ENCODE peak calls at places on chromosomes 7 and 10, in nine cellular contexts. R, S, C, O, P, Y, A, B and D are unnamed samples.

GRCh38 chr7:136009488-136010079 is 32.4 kb upstream of the MTPN start:
- DNase-seq in P (peak), Y (no peak), O (no peak), C (no peak), A (no peak), B (no peak), R (peak), S (peak), D (no peak)

GRCh38 chr7:13991791-13992620 is 2.5 kb upstream of the ETV1 start:
- DNase-seq in A (no peak), R (no peak), Y (no peak), P (no peak), C (no peak), S (no peak), O (no peak), B (no peak), D (no peak)

GRCh38 chr7:74020396-74020795 is 7.6 kb upstream of the ELN start:
- DNase-seq in O (no peak), B (no peak), S (no peak), Y (no peak), P (no peak), R (no peak), A (no peak), C (no peak), D (no peak)

GRCh38 chr10:126245501-126245900 is 142.8 kb downstream of the ADAM12 start:
- DNase-seq in Y (peak), A (no peak), O (no peak), S (no peak), B (no peak), C (no peak), R (no peak), P (no peak), D (no peak)

GRCh38 chr7:12257582-12257981 is 46.5 kb downstream of the TMEM106B start:
- DNase-seq in B (no peak), O (no peak), S (peak), P (no peak), Y (no peak), R (no peak), C (no peak), A (no peak), D (no peak)

GRCh38 chr10:65571011-65571570 is 1354.7 kb upstream of the LRRTM3 start:
- DNase-seq in A (no peak), R (no peak), S (no peak), Y (no peak), C (no peak), P (no peak), O (no peak), B (no peak), D (no peak)

GRCh38 chr10:6461961-6462360 is 118.1 kb downstream of the PRKCQ start:
- DNase-seq in B (no peak), P (no peak), O (no peak), S (no peak), Y (no peak), C (no peak), A (no peak), R (no peak), D (no peak)

GRCh38 chr7:157945401-157945800 is 608.6 kb downstream of the DNAJB6 start:
- DNase-seq in Y (no peak), B (no peak), C (no peak), A (no peak), R (no peak), P (no peak), O (no peak), S (no peak), D (no peak)

GRCh38 chr7:99027841-99028240 is 116.1 kb downstream of the SMURF1 start:
- DNase-seq in S (no peak), P (no peak), O (no peak), Y (peak), C (no peak), R (peak), A (no peak), B (peak), D (no peak)

GRCh38 chr7:8295638-8296361 is 33.8 kb upstream of the ICA1 start:
- DNase-seq in C (no peak), P (peak), Y (no peak), O (no peak), B (no peak), R (peak), A (peak), S (peak), D (peak)

GRCh38 chr7:49894543-49894942 is 121.1 kb downstream of the VWC2 start:
- DNase-seq in A (no peak), Y (no peak), R (no peak), O (no peak), C (no peak), S (no peak), B (no peak), P (no peak), D (no peak)

GRCh38 chr7:117086788-117087187 is 133.5 kb downstream of the ST7 start:
- DNase-seq in A (no peak), O (no peak), P (no peak), B (no peak), R (no peak), S (no peak), C (no peak), Y (no peak), D (no peak)

GRCh38 chr10:13759167-13759566 is 172.4 kb downstream of the PRPF18 start:
- DNase-seq in Y (no peak), C (no peak), S (peak), P (no peak), B (no peak), A (peak), O (no peak), R (no peak), D (no peak)

GRCh38 chr7:45872116-45873034 is 507 bp downstream of the CCDC201 start:
- DNase-seq in R (peak), O (no peak), S (no peak), Y (no peak), P (no peak), C (peak), A (no peak), B (no peak), D (no peak)

GRCh38 chr7:24227068-24227467 is 56.9 kb upstream of the NPY start:
- DNase-seq in A (no peak), C (no peak), S (no peak), R (peak), O (no peak), P (no peak), Y (no peak), B (no peak), D (peak)

GRCh38 chr10:96306516-96306915 is 2.3 kb downstream of the DNTT start:
- DNase-seq in Y (no peak), R (no peak), B (peak), A (no peak), C (no peak), O (no peak), P (peak), S (no peak), D (peak)

GRCh38 chr10:130169136-130169888 is 33.1 kb downstream of the GLRX3 start:
- DNase-seq in P (no peak), C (no peak), R (no peak), S (peak), O (no peak), A (no peak), B (no peak), Y (no peak), D (no peak)

GRCh38 chr10:84293574-84294016 is 34.8 kb upstream of the CCSER2 start:
- DNase-seq in C (no peak), O (no peak), B (no peak), R (no peak), Y (no peak), A (no peak), P (no peak), S (peak), D (no peak)

GRCh38 chr10:95809370-95810197 is 53.6 kb downstream of the ENTPD1 start:
- DNase-seq in S (no peak), B (no peak), R (no peak), Y (no peak), C (no peak), P (no peak), O (no peak), A (no peak), D (no peak)

GRCh38 chr10:80104066-80104926 is 25.8 kb downstream of the TMEM254 start:
- DNase-seq in R (no peak), S (peak), Y (no peak), P (no peak), O (no peak), A (no peak), C (no peak), B (no peak), D (no peak)

GRCh38 chr10:61992059-61992460 is 90.6 kb downstream of the ARID5B start:
- DNase-seq in R (no peak), C (no peak), Y (no peak), B (no peak), P (no peak), S (peak), O (no peak), A (no peak), D (no peak)

GRCh38 chr10:67302701-67303100 is 376.9 kb downstream of the LRRTM3 start:
- DNase-seq in Y (no peak), B (no peak), P (no peak), A (no peak), S (no peak), O (no peak), R (no peak), C (no peak), D (no peak)

GRCh38 chr7:158581440-158582088 is 6.1 kb downstream of the PTPRN2 start:
- DNase-seq in C (no peak), S (no peak), O (no peak), B (no peak), Y (no peak), A (peak), R (no peak), P (no peak), D (no peak)

GRCh38 chr7:30813466-30813865 is 42.2 kb downstream of the MINDY4 start:
- DNase-seq in R (peak), O (no peak), C (no peak), P (no peak), B (peak), Y (peak), A (no peak), S (no peak), D (peak)

GRCh38 chr10:87089746-87090145 is 4.9 kb downstream of the GLUD1 start:
- DNase-seq in A (no peak), B (no peak), P (no peak), Y (no peak), R (no peak), S (no peak), C (no peak), O (no peak), D (no peak)

GRCh38 chr10:87092356-87092860 is 2.2 kb downstream of the GLUD1 start:
- DNase-seq in R (no peak), O (no peak), A (no peak), S (peak), Y (no peak), P (peak), B (no peak), C (no peak), D (no peak)

GRCh38 chr10:87093461-87094372 is 926 bp downstream of the GLUD1 start:
- DNase-seq in R (peak), Y (no peak), O (peak), P (peak), C (peak), B (peak), A (peak), S (peak), D (peak)

GRCh38 chr10:87092861-87093460 is 1.7 kb downstream of the GLUD1 start:
- DNase-seq in Y (no peak), S (peak), O (no peak), R (peak), C (peak), B (no peak), P (peak), A (peak), D (peak)

GRCh38 chr10:87090779-87091178 is 3.9 kb downstream of the GLUD1 start:
- DNase-seq in C (no peak), O (no peak), P (no peak), B (no peak), Y (no peak), A (no peak), S (no peak), R (no peak), D (no peak)
- H3K4me3 ChIP-seq in C (no peak), O (no peak), P (peak), B (no peak), Y (no peak), A (no peak), S (no peak), R (no peak), D (no peak)

GRCh38 chr10:21533577-21534475 is at the start of gene MLLT10:
- DNase-seq in O (peak), P (peak), Y (no peak), R (peak), C (peak), S (peak), A (peak), B (peak), D (peak)

GRCh38 chr10:21531164-21531563 is 2.9 kb upstream of the MLLT10 start:
- DNase-seq in S (peak), A (no peak), P (no peak), Y (no peak), R (no peak), B (no peak), O (no peak), C (no peak), D (no peak)

GRCh38 chr10:21530616-21531015 is 3.4 kb upstream of the MLLT10 start:
- DNase-seq in C (no peak), P (no peak), A (no peak), S (no peak), O (no peak), R (no peak), Y (no peak), B (no peak), D (no peak)

GRCh38 chr10:21534611-21535493 is 820 bp downstream of the MLLT10 start:
- DNase-seq in S (peak), P (peak), O (peak), A (peak), Y (no peak), R (peak), C (peak), B (peak), D (peak)

GRCh38 chr10:21532694-21533576 is 1.1 kb upstream of the MLLT10 start:
- DNase-seq in R (no peak), O (no peak), C (no peak), B (peak), S (no peak), P (no peak), Y (no peak), A (no peak), D (no peak)
- H3K4me3 ChIP-seq in R (peak), O (peak), C (peak), B (peak), S (peak), P (peak), Y (peak), A (peak), D (peak)

GRCh38 chr7:149689591-149689845 is 83.9 kb downstream of the ZNF467 start:
- DNase-seq in O (no peak), Y (no peak), S (no peak), B (no peak), P (no peak), R (no peak), A (no peak), C (no peak), D (no peak)

GRCh38 chr7:149688836-149689590 is 84.4 kb downstream of the ZNF467 start:
- DNase-seq in S (no peak), B (no peak), A (no peak), C (no peak), Y (no peak), O (no peak), P (no peak), R (no peak), D (no peak)

GRCh38 chr7:149692557-149692982 is 80.8 kb downstream of the ZNF467 start:
- DNase-seq in O (no peak), S (no peak), P (no peak), R (peak), B (no peak), A (no peak), Y (no peak), C (peak), D (no peak)

GRCh38 chr7:149692056-149692455 is 81.3 kb downstream of the ZNF467 start:
- DNase-seq in P (no peak), B (no peak), C (peak), Y (no peak), R (no peak), S (no peak), O (no peak), A (no peak), D (no peak)

GRCh38 chr7:149690688-149691446 is 82.5 kb downstream of the ZNF467 start:
- DNase-seq in R (peak), Y (no peak), O (no peak), S (peak), C (peak), P (no peak), B (no peak), A (peak), D (peak)
- H3K4me3 ChIP-seq in R (no peak), Y (no peak), O (no peak), S (no peak), C (peak), P (no peak), B (no peak), A (no peak), D (no peak)

DNA sequence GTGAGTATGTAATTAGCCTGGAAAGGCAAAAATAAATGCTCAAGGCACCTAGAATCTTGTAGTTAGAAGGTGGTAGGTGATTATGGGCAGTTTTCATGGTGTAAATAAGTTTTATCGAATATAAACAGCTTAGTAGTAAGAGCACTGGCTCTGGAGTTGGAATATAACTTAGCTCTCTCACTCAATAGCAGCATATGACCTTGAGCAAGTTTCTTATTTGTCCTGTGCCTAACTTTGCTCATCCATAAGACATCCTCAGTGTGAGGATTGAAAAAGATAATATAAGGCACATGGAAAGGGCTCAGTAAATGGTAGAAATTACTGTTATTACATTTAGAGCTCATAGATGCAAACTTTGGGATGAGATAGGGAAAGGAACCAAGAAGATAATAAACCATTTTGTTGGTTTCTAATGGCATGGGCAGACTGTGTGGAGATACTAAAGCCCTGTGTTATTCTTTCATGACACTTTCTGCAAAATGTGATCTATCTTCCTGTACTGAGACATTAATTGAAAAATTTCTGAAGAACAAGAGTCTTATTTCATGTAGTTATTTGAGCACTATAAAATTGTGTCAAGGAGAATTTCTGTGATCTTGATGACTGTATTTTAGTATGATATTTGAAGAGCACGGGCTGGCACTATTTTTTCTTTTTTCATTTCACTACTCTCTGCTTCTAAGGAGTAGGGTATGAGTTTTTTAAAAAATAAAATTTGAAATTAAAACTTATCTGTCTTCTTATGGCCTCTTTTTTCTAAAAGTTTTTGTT is 3.1 kb downstream of the SLK start:
- DNase-seq in R (no peak), P (no peak), B (no peak), C (no peak), A (no peak), Y (no peak), O (no peak), S (no peak), D (no peak)
- H3K4me3 ChIP-seq in R (peak), P (no peak), B (peak), C (no peak), A (no peak), Y (peak), O (no peak), S (peak), D (no peak)

GRCh38 chr7:37141742-37142141 is 306.9 kb downstream of the ELMO1 start:
- DNase-seq in C (no peak), R (no peak), A (no peak), B (no peak), P (no peak), O (no peak), S (no peak), Y (no peak), D (no peak)
- H3K4me3 ChIP-seq in C (no peak), R (no peak), A (no peak), B (no peak), P (no peak), O (no peak), S (no peak), Y (no peak), D (no peak)

GRCh38 chr10:102627141-102627445 is 17.2 kb upstream of the TRIM8 start:
- DNase-seq in Y (no peak), S (no peak), R (no peak), C (no peak), P (no peak), A (no peak), O (no peak), B (no peak), D (no peak)

GRCh38 chr10:102628451-102628911 is 15.8 kb upstream of the TRIM8 start:
- DNase-seq in B (peak), O (peak), C (no peak), R (no peak), S (no peak), Y (no peak), A (peak), P (no peak), D (peak)

GRCh38 chr10:102629661-102630614 is 14.3 kb upstream of the TRIM8 start:
- DNase-seq in O (peak), R (peak), S (peak), P (no peak), A (no peak), Y (no peak), C (peak), B (no peak), D (peak)

GRCh38 chr10:102626026-102626686 is 18.1 kb upstream of the TRIM8 start:
- DNase-seq in Y (no peak), S (no peak), R (no peak), A (no peak), C (no peak), B (no peak), O (peak), P (no peak), D (no peak)

GRCh38 chr10:102627446-102628293 is 16.6 kb upstream of the TRIM8 start:
- DNase-seq in R (no peak), P (no peak), S (peak), A (peak), O (peak), B (peak), C (peak), Y (no peak), D (peak)
- H3K4me3 ChIP-seq in R (no peak), P (no peak), S (no peak), A (no peak), O (no peak), B (no peak), C (peak), Y (no peak), D (no peak)